ENCODE peak calls at places on chromosomes 11 and 22, in seven cellular contexts. S is brain microvascular endothelial cell, O is IMR-90, R is neuronal stem cell, B is NT2/D1, F is colonic mucosa, K is mammary epithelial cell. P is an unnamed sample.
A peak's percentile ranks its signal among the peaks of the same experiment; 100 is the strongest.

GRCh38 chr11:31786996-31787685 is 24.0 kb downstream of the PAX6 start:
- DNase-seq in B (no peak), S (no peak), F (no peak), K (no peak), O (no peak), R (no peak), P (no peak)

GRCh38 chr11:123125169-123125568 is 63.2 kb upstream of the HSPA8 start:
- DNase-seq in K (no peak), O (no peak), R (no peak), S (no peak), B (no peak), F (no peak), P (no peak)

GRCh38 chr11:87265132-87265531 is 227.4 kb downstream of the TMEM135 start:
- DNase-seq in B (no peak), O (peak; percentile 71), K (peak; percentile 35), S (no peak), R (no peak), F (no peak), P (no peak)

GRCh38 chr11:125257185-125257584 is 92.6 kb downstream of the PKNOX2 start:
- DNase-seq in O (no peak), K (no peak), B (peak; percentile 40), R (no peak), S (no peak), F (no peak), P (no peak)

GRCh38 chr22:30208631-30209603 is 37.6 kb downstream of the LIF start:
- DNase-seq in S (peak; percentile 89), O (peak; percentile 97), K (no peak), R (no peak), F (peak; percentile 40), B (no peak), P (peak; percentile 60)

GRCh38 chr11:1749020-1749758 is 1.2 kb downstream of the IFITM10 start:
- DNase-seq in B (no peak), F (no peak), R (no peak), K (peak; percentile 44), S (no peak), O (no peak), P (peak; percentile 54)

GRCh38 chr11:81070948-81071347 is 1630.1 kb upstream of the TENM4 start:
- DNase-seq in B (no peak), R (no peak), F (no peak), O (no peak), S (no peak), K (no peak), P (no peak)

GRCh38 chr11:2825886-2826678 is 59.5 kb downstream of the CDKN1C start:
- DNase-seq in K (peak; percentile 89), F (peak; percentile 40), B (peak; percentile 57), O (peak; percentile 95), S (peak; percentile 95), R (peak; percentile 32), P (peak; percentile 80)

GRCh38 chr11:100684101-100685065 is 2.7 kb upstream of the ARHGAP42 start:
- DNase-seq in B (no peak), F (no peak), S (no peak), K (peak; percentile 71), R (no peak), O (no peak), P (no peak)

GRCh38 chr22:19477321-19478085 is 1.5 kb downstream of the UFD1 start:
- DNase-seq in F (no peak), K (no peak), R (no peak), O (peak; percentile 16), S (no peak), B (no peak), P (no peak)

GRCh38 chr11:130209944-130210854 is 50.6 kb downstream of the ST14 start:
- DNase-seq in S (no peak), K (no peak), R (no peak), F (peak; percentile 17), O (no peak), B (no peak), P (no peak)

GRCh38 chr22:17631076-17631565 is 2.6 kb upstream of the ATP6V1E1 start:
- DNase-seq in K (no peak), B (no peak), O (no peak), S (no peak), F (no peak), R (no peak), P (no peak)

GRCh38 chr11:55811067-55811466 is at the start of gene OR5L1:
- DNase-seq in S (no peak), R (no peak), K (no peak), B (no peak), O (no peak), F (no peak), P (no peak)

GRCh38 chr22:49580024-49580423 is 247.6 kb downstream of the BRD1 start:
- DNase-seq in O (no peak), F (no peak), B (no peak), S (no peak), R (no peak), K (no peak), P (no peak)

GRCh38 chr11:126478466-126478865 is 123.0 kb downstream of the ST3GAL4 start:
- DNase-seq in F (no peak), R (no peak), O (no peak), B (no peak), S (no peak), K (no peak), P (no peak)

GRCh38 chr11:26021026-26021425 is 310.9 kb upstream of the ANO3 start:
- DNase-seq in B (no peak), R (no peak), K (peak; percentile 2), F (no peak), O (no peak), S (no peak), P (no peak)

GRCh38 chr11:34213366-34213765 is 107.9 kb downstream of the NAT10 start:
- DNase-seq in O (peak; percentile 32), R (no peak), B (no peak), F (no peak), S (no peak), K (peak; percentile 78), P (peak; percentile 56)

GRCh38 chr11:62560566-62561103 is 13.1 kb downstream of the EEF1G start:
- DNase-seq in B (peak; percentile 95), F (peak; percentile 92), S (peak; percentile 96), R (peak; percentile 82), O (peak; percentile 98), K (peak; percentile 97), P (peak; percentile 93)

GRCh38 chr11:74671520-74672196 is 59.6 kb downstream of the CHRDL2 start:
- DNase-seq in O (peak; percentile 86), F (peak; percentile 12), R (no peak), S (peak; percentile 48), K (no peak), B (no peak), P (peak; percentile 37)

GRCh38 chr11:2186669-2187266 is 15.2 kb upstream of the TH start:
- DNase-seq in O (no peak), F (no peak), R (peak; percentile 54), S (peak; percentile 18), B (peak; percentile 59), K (no peak), P (no peak)

GRCh38 chr22:50684501-50684900 is 11.9 kb downstream of the SHANK3 start:
- DNase-seq in B (no peak), O (no peak), K (no peak), R (no peak), F (no peak), S (no peak), P (no peak)

GRCh38 chr11:59429924-59430516 is 3.8 kb upstream of the OR5A2 start:
- DNase-seq in B (peak; percentile 65), F (peak; percentile 49), R (peak; percentile 76), S (peak; percentile 37), K (peak; percentile 48), O (peak; percentile 45), P (no peak)

GRCh38 chr11:33725496-33725895 is 10.7 kb downstream of the CD59 start:
- DNase-seq in O (no peak), R (no peak), B (no peak), S (no peak), K (no peak), F (no peak), P (no peak)

GRCh38 chr11:73308963-73309960 is 1.2 kb downstream of the ARHGEF17 start:
- DNase-seq in F (peak; percentile 82), B (peak; percentile 84), R (peak; percentile 78), O (peak; percentile 96), S (peak; percentile 94), K (peak; percentile 95), P (peak; percentile 97)

GRCh38 chr22:37678372-37678771 is 2.9 kb downstream of the LGALS1 start:
- DNase-seq in S (no peak), R (no peak), F (no peak), K (no peak), B (no peak), O (no peak), P (no peak)
- H3K4me3 ChIP-seq in S (peak overlapping the region; percentile 93), R (no peak overlapping the region), F (no peak overlapping the region), K (peak overlapping the region; percentile 37), B (no peak overlapping the region), O (peak overlapping the region; percentile 14), P (no peak overlapping the region)

GRCh38 chr11:110156503-110156902 is 63.3 kb downstream of the ZC3H12C start:
- DNase-seq in R (no peak), S (no peak), F (no peak), K (no peak), O (no peak), B (no peak), P (no peak)
- H3K36me3 ChIP-seq in R (peaks cover 89% of the 10 kb centered on the region), S (peaks cover 34% of the 10 kb centered on the region), F (no peaks in the 10 kb centered on the region), K (peaks cover 24% of the 10 kb centered on the region), O (peaks cover 8% of the 10 kb centered on the region), B (peaks cover 22% of the 10 kb centered on the region), P (peaks cover 12% of the 10 kb centered on the region)

GRCh38 chr11:11760838-11761237 is 80.9 kb upstream of the USP47 start:
- DNase-seq in F (no peak), O (no peak), B (no peak), K (no peak), R (no peak), S (no peak), P (no peak)

GRCh38 chr11:11764428-11764803 is 77.4 kb upstream of the USP47 start:
- DNase-seq in O (no peak), S (no peak), B (no peak), R (no peak), F (no peak), K (no peak), P (no peak)

GRCh38 chr11:11757871-11758270 is 83.9 kb upstream of the USP47 start:
- DNase-seq in O (no peak), R (no peak), S (no peak), B (no peak), F (no peak), K (no peak), P (no peak)

GRCh38 chr11:11763796-11764427 is 77.9 kb upstream of the USP47 start:
- DNase-seq in S (no peak), F (no peak), B (no peak), R (no peak), K (no peak), O (no peak), P (no peak)

GRCh38 chr11:11758603-11759196 is 83.1 kb upstream of the USP47 start:
- DNase-seq in S (no peak), B (no peak), O (no peak), R (no peak), F (no peak), K (no peak), P (no peak)
- H3K27me3 ChIP-seq in S (peaks cover under 1% of the 10 kb centered on the region), B (no peaks in the 10 kb centered on the region), O (peaks cover 80% of the 10 kb centered on the region), R (no peaks in the 10 kb centered on the region), F (no peaks in the 10 kb centered on the region), K (no peaks in the 10 kb centered on the region), P (no peaks in the 10 kb centered on the region)

GRCh38 chr11:44728085-44728410 is 1.3 kb downstream of the TSPAN18 start:
- DNase-seq in R (no peak), O (no peak), F (no peak), B (no peak), K (no peak), S (no peak), P (no peak)
- H3K4me3 ChIP-seq in R (peak overlapping the region; percentile 81), O (peak overlapping the region; percentile 34), F (peak overlapping the region; percentile 54), B (peak overlapping the region; percentile 80), K (peak overlapping the region; percentile 40), S (no peak overlapping the region), P (peak overlapping the region; percentile 57)

P was measured in MG63.